ENCODE peak calls at places on chromosomes 6 and 20, in four cellular contexts. U, B, W and A are unnamed samples.

GRCh38 chr6:14758421-14759043 is 487.3 kb upstream of the JARID2 start:
- DNase-seq in U (no peak), B (no peak), W (peak; percentile 12), A (no peak)

GRCh38 chr6:44349904-44350649 is 7.6 kb downstream of the SPATS1 start:
- DNase-seq in U (no peak), B (no peak), W (no peak), A (no peak)

GRCh38 chr20:24465730-24466129 is 3.7 kb upstream of the SYNDIG1 start:
- DNase-seq in U (peak; percentile 61), B (peak; percentile 87), W (peak; percentile 62), A (no peak)

GRCh38 chr6:17178301-17178700 is 76.5 kb downstream of the STMND1 start:
- DNase-seq in U (no peak), B (no peak), W (no peak), A (no peak)

GRCh38 chr6:125859691-125860210 is 69.0 kb downstream of the NCOA7 start:
- DNase-seq in U (no peak), B (no peak), W (no peak), A (no peak)

GRCh38 chr20:25338112-25339023 is 52.3 kb downstream of the ABHD12 start:
- DNase-seq in U (no peak), B (no peak), W (no peak), A (no peak)

GRCh38 chr6:8084586-8084985 is 17.8 kb downstream of the EEF1E1 start:
- DNase-seq in U (no peak), B (peak; percentile 39), W (peak; percentile 14), A (no peak)

GRCh38 chr20:6209093-6209492 is 86.3 kb upstream of the FERMT1 start:
- DNase-seq in U (no peak), B (no peak), W (no peak), A (no peak)

GRCh38 chr20:57526067-57526884 is 1.3 kb upstream of the CTCFL start:
- DNase-seq in U (no peak), B (no peak), W (no peak), A (no peak)

GRCh38 chr6:11212625-11213024 is 19.8 kb downstream of the NEDD9 start:
- DNase-seq in U (peak; percentile 58), B (no peak), W (peak; percentile 81), A (no peak)

GRCh38 chr6:75422024-75422639 is 71.5 kb downstream of the FILIP1 start:
- DNase-seq in U (no peak), B (no peak), W (no peak), A (no peak)

GRCh38 chr20:44219287-44219686 is 8.7 kb upstream of the OSER1 start:
- DNase-seq in U (no peak), B (no peak), W (no peak), A (no peak)

GRCh38 chr20:43568706-43569105 is 9.9 kb downstream of the SGK2 start:
- DNase-seq in U (no peak), B (no peak), W (no peak), A (no peak)

GRCh38 chr6:29627762-29628418 is 5.1 kb downstream of the GABBR1 start:
- DNase-seq in U (peak; percentile 85), B (peak; percentile 90), W (peak; percentile 78), A (no peak)

GRCh38 chr6:138255443-138255842 is 37.2 kb upstream of the PBOV1 start:
- DNase-seq in U (no peak), B (no peak), W (no peak), A (no peak)

GRCh38 chr6:83908813-83909212 is 49.3 kb downstream of the CYB5R4 start:
- DNase-seq in U (no peak), B (peak; percentile 60), W (peak; percentile 71), A (no peak)

GRCh38 chr6:145139451-145139850 is 595.9 kb downstream of the EPM2A start:
- DNase-seq in U (no peak), B (no peak), W (peak; percentile 13), A (no peak)

GRCh38 chr20:57779401-57780003 is 69.7 kb upstream of the PMEPA1 start:
- DNase-seq in U (no peak), B (peak; percentile 21), W (no peak), A (no peak)

GRCh38 chr6:47701374-47701773 is 3.0 kb downstream of the ADGRF4 start:
- DNase-seq in U (no peak), B (no peak), W (no peak), A (no peak)

GRCh38 chr6:44733868-44734267 is 346.4 kb downstream of the CDC5L start:
- DNase-seq in U (no peak), B (no peak), W (no peak), A (peak; percentile 49)

GRCh38 chr6:140138311-140138994 is 764.0 kb upstream of the CITED2 start:
- DNase-seq in U (no peak), B (no peak), W (no peak), A (no peak)

GRCh38 chr20:54920491-54920890 is 445.1 kb downstream of the DOK5 start:
- DNase-seq in U (no peak), B (no peak), W (no peak), A (no peak)

GRCh38 chr6:155287762-155288161 is 23.9 kb downstream of the CLDN20 start:
- DNase-seq in U (no peak), B (no peak), W (no peak), A (no peak)

GRCh38 chr20:22905667-22906066 is 129.4 kb upstream of the SSTR4 start:
- DNase-seq in U (peak; percentile 58), B (no peak), W (no peak), A (no peak)

GRCh38 chr20:54293526-54293925 is 85.6 kb downstream of the PFDN4 start:
- DNase-seq in U (no peak), B (peak; percentile 10), W (peak; percentile 68), A (no peak)

GRCh38 chr6:37648465-37649330 is 49.0 kb downstream of the MDGA1 start:
- DNase-seq in U (no peak), B (peak; percentile 50), W (no peak), A (no peak)

GRCh38 chr20:23050847-23051627 is 1.6 kb upstream of the THBD start:
- DNase-seq in U (peak; percentile 93), B (peak; percentile 50), W (peak; percentile 48), A (no peak)

GRCh38 chr20:34676642-34677373 is at the start of gene PIGU:
- DNase-seq in U (peak; percentile 98), B (peak; percentile 99), W (peak; percentile 87), A (peak; percentile 90)

GRCh38 chr6:116059713-116060571 is 749 bp downstream of the FRK start:
- DNase-seq in U (no peak), B (peak; percentile 34), W (peak; percentile 6), A (no peak)

GRCh38 chr6:107330190-107330589 is 129.2 kb downstream of the PDSS2 start:
- DNase-seq in U (no peak), B (no peak), W (no peak), A (no peak)

GRCh38 chr6:45658958-45659357 is 281.2 kb upstream of the SUPT3H start:
- DNase-seq in U (no peak), B (no peak), W (no peak), A (no peak)

GRCh38 chr6:33995873-33996475 is 149.9 kb downstream of the GRM4 start:
- DNase-seq in U (no peak), B (no peak), W (no peak), A (no peak)

GRCh38 chr6:19988555-19988954 is 151.4 kb downstream of the ID4 start:
- DNase-seq in U (no peak), B (peak; percentile 62), W (peak; percentile 21), A (no peak)

GRCh38 chr6:132814716-132815570 is 574 bp downstream of the RPS12 start:
- DNase-seq in U (no peak), B (no peak), W (no peak), A (no peak)

GRCh38 chr20:49853640-49854039 is 41.0 kb downstream of the SLC9A8 start:
- DNase-seq in U (no peak), B (peak; percentile 85), W (peak; percentile 68), A (no peak)

GRCh38 chr6:80454661-80455365 is 348.3 kb downstream of the BCKDHB start:
- DNase-seq in U (no peak), B (no peak), W (peak; percentile 48), A (no peak)